ENCODE peak calls at places on chromosomes 3 and 15, in eight cellular contexts. U is left lung, O is K562, X is breast epithelium, S is cardiac muscle cell, T is thyroid gland, D is ovary, N is uterus. H is an unnamed sample.

GRCh38 chr3:14473411-14473891 is 66.7 kb downstream of the GRIP2 start:
- DNase-seq in X (no peak), S (no peak), T (no peak), N (peak; percentile 65), O (no peak), D (peak; percentile 71), U (no peak), H (no peak)

GRCh38 chr15:95563634-95564033 is 766.9 kb upstream of the NR2F2 start:
- DNase-seq in S (no peak), N (no peak), U (no peak), X (no peak), D (no peak), T (no peak), O (no peak), H (no peak)

GRCh38 chr3:49600781-49601180 is 46.5 kb downstream of the BSN start:
- DNase-seq in T (no peak), S (no peak), X (no peak), U (no peak), N (no peak), O (no peak), D (no peak), H (no peak)

GRCh38 chr3:8319935-8320634 is 181.5 kb upstream of the LMCD1 start:
- DNase-seq in O (no peak), T (no peak), X (no peak), U (no peak), N (no peak), S (peak; percentile 68), D (no peak), H (no peak)

GRCh38 chr15:33773969-33774368 is 194.3 kb upstream of the CHRM5 start:
- DNase-seq in X (no peak), T (no peak), S (no peak), O (no peak), U (no peak), N (no peak), D (no peak), H (no peak)

GRCh38 chr3:42345811-42346210 is 64.6 kb downstream of the LYZL4 start:
- DNase-seq in O (no peak), S (no peak), U (no peak), X (no peak), T (no peak), N (no peak), D (no peak), H (no peak)

GRCh38 chr3:101898752-101899169 is 49.4 kb downstream of the NFKBIZ start:
- DNase-seq in X (no peak), T (no peak), D (no peak), S (no peak), N (no peak), O (no peak), U (no peak), H (no peak)

GRCh38 chr15:34847598-34847997 is 52.2 kb upstream of the ACTC1 start:
- DNase-seq in N (no peak), T (no peak), O (no peak), U (no peak), S (peak; percentile 38), D (no peak), X (no peak), H (no peak)

GRCh38 chr15:29736745-29737023 is 85.6 kb downstream of the TJP1 start:
- DNase-seq in D (no peak), N (no peak), T (peak; percentile 36), S (no peak), X (no peak), O (no peak), U (no peak), H (peak; percentile 18)

GRCh38 chr3:105824129-105824528 is 44.7 kb downstream of the CBLB start:
- DNase-seq in N (no peak), S (no peak), T (no peak), U (no peak), X (no peak), O (no peak), D (no peak), H (no peak)

GRCh38 chr3:49006591-49007067 is 562 bp upstream of the WDR6 start:
- DNase-seq in S (peak; percentile 72), X (no peak), U (peak; percentile 86), O (no peak), T (peak; percentile 50), D (peak; percentile 71), N (peak; percentile 65), H (peak; percentile 57)

GRCh38 chr15:71610991-71611720 is 199.2 kb upstream of the NR2E3 start:
- DNase-seq in S (no peak), N (no peak), U (no peak), T (no peak), D (no peak), O (no peak), X (no peak), H (no peak)

GRCh38 chr3:23867400-23867799 is 49.4 kb downstream of the NKIRAS1 start:
- DNase-seq in X (no peak), T (no peak), O (no peak), S (no peak), U (no peak), N (no peak), D (no peak), H (no peak)

GRCh38 chr15:48493084-48493762 is 152.3 kb downstream of the FBN1 start:
- DNase-seq in D (no peak), X (no peak), U (no peak), O (no peak), N (peak; percentile 64), T (no peak), S (peak; percentile 76), H (no peak)

GRCh38 chr3:5055352-5056004 is 66.6 kb upstream of the ARL8B start:
- DNase-seq in N (no peak), O (no peak), X (no peak), T (no peak), S (no peak), U (no peak), D (no peak), H (peak; percentile 31)

GRCh38 chr3:21654241-21654640 is 96.8 kb downstream of the ZNF385D start:
- DNase-seq in U (no peak), S (peak; percentile 7), O (no peak), N (no peak), X (no peak), D (no peak), T (no peak), H (no peak)

GRCh38 chr15:79682285-79682684 is 214.5 kb downstream of the MTHFS start:
- DNase-seq in U (no peak), X (no peak), O (no peak), S (peak; percentile 84), N (no peak), T (peak; percentile 14), D (peak; percentile 8), H (peak; percentile 16)

GRCh38 chr3:119301662-119302061 is 7.5 kb downstream of the ARHGAP31 start:
- DNase-seq in T (no peak), N (no peak), U (no peak), X (no peak), O (no peak), D (no peak), S (no peak), H (peak; percentile 40)

GRCh38 chr3:151949706-151950105 is 76.3 kb downstream of the SUCNR1 start:
- DNase-seq in T (no peak), X (no peak), O (no peak), U (no peak), D (no peak), N (no peak), S (no peak), H (no peak)

GRCh38 chr15:75750261-75751050 is 37.8 kb upstream of the CSPG4 start:
- DNase-seq in N (no peak), T (no peak), O (no peak), D (no peak), S (no peak), U (peak; percentile 20), X (no peak), H (no peak)
- H3K4me3 ChIP-seq in N (no peak overlapping the region), T (no peak overlapping the region), O (no peak overlapping the region), D (no peak overlapping the region), S (no peak overlapping the region), U (no peak overlapping the region), X (no peak overlapping the region), H (no peak overlapping the region)

GRCh38 chr15:100668321-100668690 is 65.9 kb downstream of the ASB7 start:
- DNase-seq in X (no peak), T (no peak), O (no peak), S (no peak), U (no peak), N (peak; percentile 25), D (no peak), H (no peak)
- H3K27ac ChIP-seq in X (peak overlapping the region; percentile 74), T (no peak overlapping the region), O (no peak overlapping the region), S (no peak overlapping the region), U (peak overlapping the region; percentile 26), N (peak overlapping the region; percentile 80), D (peak overlapping the region; percentile 18), H (no peak overlapping the region)

GRCh38 chr3:128787256-128788253 is 61.6 kb downstream of the RAB7A start:
- DNase-seq in U (no peak), N (no peak), O (peak; percentile 35), T (peak; percentile 75), X (no peak), D (no peak), S (peak; percentile 55), H (peak; percentile 35)
- H3K36me3 ChIP-seq in U (no peaks in the 10 kb centered on the region), N (no peaks in the 10 kb centered on the region), O (peaks cover 7% of the 10 kb centered on the region), T (no peaks in the 10 kb centered on the region), X (no peaks in the 10 kb centered on the region), D (no peaks in the 10 kb centered on the region), S (no peaks in the 10 kb centered on the region), H (no peaks in the 10 kb centered on the region)

GRCh38 chr3:30605005-30605404 is 1.4 kb upstream of the TGFBR2 start:
- DNase-seq in D (no peak), U (no peak), O (no peak), N (no peak), S (no peak), X (no peak), T (no peak), H (no peak)
- H3K4me3 ChIP-seq in D (no peak overlapping the region), U (no peak overlapping the region), O (no peak overlapping the region), N (no peak overlapping the region), S (no peak overlapping the region), X (peak overlapping the region; percentile 93), T (no peak overlapping the region), H (no peak overlapping the region)

GRCh38 chr15:41283653-41284424 is 48.6 kb downstream of the OIP5 start:
- DNase-seq in U (peak; percentile 96), X (peak; percentile 98), T (peak; percentile 99), N (peak; percentile 98), D (peak; percentile 98), S (peak; percentile 100), O (peak; percentile 99), H (peak; percentile 99)

GRCh38 chr15:41284425-41285177 is 47.8 kb downstream of the OIP5 start:
- DNase-seq in S (peak; percentile 25), X (no peak), U (no peak), O (no peak), D (peak; percentile 15), N (no peak), T (peak; percentile 15), H (peak; percentile 48)

GRCh38 chr15:41288464-41288863 is 43.9 kb downstream of the OIP5 start:
- DNase-seq in X (no peak), S (no peak), U (no peak), O (no peak), N (no peak), D (no peak), T (no peak), H (no peak)

GRCh38 chr15:41285285-41285684 is 47.1 kb downstream of the OIP5 start:
- DNase-seq in X (no peak), U (no peak), O (no peak), N (no peak), T (no peak), D (no peak), S (no peak), H (no peak)

GRCh38 chr15:41286665-41287333 is 45.6 kb downstream of the OIP5 start:
- DNase-seq in O (no peak), U (no peak), T (no peak), X (no peak), S (peak; percentile 22), D (no peak), N (no peak), H (no peak)
- H3K27ac ChIP-seq in O (no peak overlapping the region), U (peak overlapping the region; percentile 2), T (no peak overlapping the region), X (no peak overlapping the region), S (no peak overlapping the region), D (no peak overlapping the region), N (no peak overlapping the region), H (no peak overlapping the region)